ENCODE peak calls at places on chromosomes 6 and 20, in seven cellular contexts. B is GM12891, X is sigmoid colon, F is body of pancreas, C is stomach, V is GM12892, U is upper lobe of left lung. T is an unnamed sample.

GRCh38 chr6:2021713-2022125 is 223.7 kb downstream of the GMDS start:
- DNase-seq in B (no peak), C (peak), V (no peak), F (peak), X (peak), U (peak), T (no peak)

GRCh38 chr6:4920914-4921410 is 82.9 kb downstream of the RPP40 start:
- DNase-seq in B (no peak), V (no peak), C (no peak), F (no peak), X (no peak), U (no peak), T (peak)

GRCh38 chr6:106444777-106445507 is 84.4 kb downstream of the CRYBG1 start:
- DNase-seq in B (peak), C (no peak), U (no peak), V (peak), X (no peak), F (no peak), T (peak)

GRCh38 chr6:136723780-136724179 is 68.5 kb downstream of the MAP3K5 start:
- DNase-seq in V (no peak), X (no peak), U (peak), B (no peak), C (no peak), F (no peak), T (no peak)

GRCh38 chr20:5191829-5192569 is 65.2 kb downstream of the CDS2 start:
- DNase-seq in C (peak), U (peak), X (no peak), B (peak), F (peak), V (peak), T (peak)

GRCh38 chr6:17144016-17144415 is 42.2 kb downstream of the STMND1 start:
- DNase-seq in X (no peak), V (no peak), U (no peak), F (no peak), C (no peak), B (no peak), T (no peak)

GRCh38 chr6:90955246-90955645 is 368.4 kb upstream of the MAP3K7 start:
- DNase-seq in V (no peak), B (no peak), U (no peak), C (no peak), F (no peak), X (no peak), T (no peak)

GRCh38 chr6:159716247-159717086 is 10.8 kb upstream of the WTAP start:
- DNase-seq in X (peak), B (no peak), U (peak), F (peak), C (no peak), V (no peak), T (no peak)

GRCh38 chr6:35713006-35713405 is 23.8 kb upstream of the ARMC12 start:
- DNase-seq in X (peak), F (no peak), B (no peak), V (no peak), U (no peak), C (no peak), T (no peak)

GRCh38 chr6:123022980-123023379 is 26.9 kb downstream of the CLVS2 start:
- DNase-seq in B (no peak), U (no peak), X (no peak), F (no peak), C (no peak), V (no peak), T (no peak)

GRCh38 chr20:87372-87771 is at the start of gene DEFB125:
- DNase-seq in X (no peak), U (no peak), V (no peak), F (no peak), B (no peak), C (no peak), T (no peak)

GRCh38 chr6:78300885-78301284 is 566.5 kb upstream of the IRAK1BP1 start:
- DNase-seq in U (no peak), X (no peak), F (no peak), V (no peak), C (no peak), B (no peak), T (no peak)

GRCh38 chr6:145813285-145814034 is 1.1 kb downstream of the FBXO30 start:
- DNase-seq in V (no peak), F (no peak), C (no peak), B (no peak), U (no peak), X (no peak), T (no peak)

GRCh38 chr6:7846971-7847818 is 63.4 kb downstream of the TXNDC5 start:
- DNase-seq in B (no peak), U (no peak), X (no peak), V (no peak), F (no peak), C (no peak), T (no peak)

GRCh38 chr20:3409417-3409816 is 1.9 kb upstream of the DNAAF9 start:
- DNase-seq in X (no peak), F (no peak), C (no peak), U (no peak), V (no peak), B (no peak), T (no peak)

GRCh38 chr20:3405696-3406358 is 1.6 kb downstream of the DNAAF9 start:
- DNase-seq in C (no peak), U (no peak), B (no peak), F (no peak), V (no peak), X (no peak), T (no peak)

GRCh38 chr20:3408251-3408637 is 775 bp upstream of the DNAAF9 start:
- DNase-seq in V (no peak), C (no peak), U (no peak), X (no peak), B (no peak), F (no peak), T (no peak)

GRCh38 chr20:3406481-3407425 is 716 bp downstream of the DNAAF9 start:
- DNase-seq in X (peak), F (peak), B (no peak), U (peak), C (peak), V (no peak), T (peak)

GRCh38 chr20:3407426-3408250 is at the start of gene DNAAF9:
- DNase-seq in B (peak), F (peak), X (peak), U (peak), V (peak), C (peak), T (peak)
- TF ChIP-seq POLR2A in B (no peak), F (peak), X (no peak), U (peak), V (no peak), C (no peak), T (peak)

GRCh38 chr6:117706504-117706903 is 31.2 kb downstream of the NUS1 start:
- DNase-seq in C (no peak), F (no peak), B (no peak), X (no peak), V (no peak), U (no peak), T (no peak)
- TF ChIP-seq POLR2A in C (no peak), F (no peak), B (no peak), X (no peak), V (no peak), U (no peak), T (no peak)

GRCh38 chr20:11651647-11652046 is 266.0 kb upstream of the BTBD3 start:
- DNase-seq in V (no peak), B (no peak), F (no peak), U (no peak), X (no peak), C (no peak), T (no peak)

GRCh38 chr20:11651138-11651537 is 266.6 kb upstream of the BTBD3 start:
- DNase-seq in X (no peak), V (no peak), F (no peak), B (no peak), C (no peak), U (no peak), T (no peak)

GRCh38 chr20:11654766-11655165 is 262.9 kb upstream of the BTBD3 start:
- DNase-seq in B (no peak), V (no peak), U (no peak), X (no peak), F (no peak), C (no peak), T (no peak)

GRCh38 chr20:11646359-11646758 is 271.3 kb upstream of the BTBD3 start:
- DNase-seq in U (no peak), V (no peak), X (no peak), C (no peak), B (no peak), F (no peak), T (no peak)

GRCh38 chr20:11652128-11652527 is 265.6 kb upstream of the BTBD3 start:
- DNase-seq in V (no peak), C (no peak), X (no peak), F (no peak), U (no peak), B (no peak), T (no peak)
- TF ChIP-seq POLR2A in V (no peak), C (no peak), X (no peak), F (no peak), U (no peak), B (no peak), T (no peak)

DNA sequence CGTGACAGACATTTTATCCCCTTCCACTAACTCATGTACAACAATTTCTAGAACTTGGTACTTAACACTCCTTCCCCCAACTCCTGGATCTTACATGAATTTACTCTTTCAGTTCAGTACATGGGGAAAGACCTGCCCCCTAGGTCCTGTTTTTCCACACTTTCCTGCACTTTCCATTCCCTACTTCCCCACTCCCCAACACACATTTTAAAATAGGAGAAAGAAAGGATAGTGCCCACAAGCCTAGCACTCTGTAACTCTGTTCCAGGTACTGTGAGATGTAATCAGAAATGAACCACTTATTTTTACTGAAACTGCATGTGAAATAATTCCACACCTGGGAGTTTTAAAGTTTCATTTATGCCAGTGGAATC is 1.4 kb downstream of the ADGRG6 start:
- DNase-seq in V (no peak), B (no peak), F (no peak), X (no peak), C (no peak), U (no peak), T (no peak)
- TF ChIP-seq POLR2A in V (no peak), B (no peak), F (no peak), X (no peak), C (no peak), U (no peak), T (no peak)

GRCh38 chr6:44273617-44274016 is 3.4 kb downstream of the TMEM151B start:
- DNase-seq in V (no peak), F (no peak), C (no peak), U (no peak), X (no peak), B (no peak), T (no peak)

GRCh38 chr6:44271406-44271723 is 1.1 kb downstream of the TMEM151B start:
- DNase-seq in U (no peak), B (no peak), C (no peak), F (no peak), X (no peak), V (no peak), T (no peak)

GRCh38 chr6:44271914-44272313 is 1.7 kb downstream of the TMEM151B start:
- DNase-seq in U (no peak), X (no peak), F (no peak), C (no peak), V (no peak), B (no peak), T (no peak)

GRCh38 chr6:44272999-44273566 is 2.8 kb downstream of the TMEM151B start:
- DNase-seq in B (no peak), V (no peak), X (no peak), F (no peak), C (no peak), U (no peak), T (no peak)

DNA sequence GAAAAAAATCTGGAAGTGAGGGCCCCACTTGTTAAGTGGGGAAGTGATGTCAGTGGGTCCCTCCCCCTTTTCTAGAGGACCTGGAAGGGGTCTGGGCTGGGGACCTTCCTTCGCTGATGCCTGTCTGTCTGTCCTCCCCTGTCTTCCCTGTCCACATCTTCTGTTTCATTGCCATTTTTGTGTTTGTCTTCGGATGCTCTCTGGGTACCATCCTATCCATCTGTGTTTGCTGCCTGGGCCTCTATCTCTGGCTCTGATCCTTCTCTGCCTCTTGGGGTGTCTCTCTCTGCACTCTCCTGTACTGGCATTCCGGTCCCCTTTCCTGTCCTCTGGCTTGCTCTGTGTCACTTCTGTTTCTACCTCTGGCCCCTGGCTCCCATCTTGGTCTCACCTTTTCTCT is 2.3 kb downstream of the TMEM151B start:
- DNase-seq in C (no peak), F (no peak), B (no peak), X (no peak), V (no peak), U (no peak), T (no peak)
- TF ChIP-seq POLR2A in C (no peak), F (no peak), B (no peak), X (no peak), V (no peak), U (no peak), T (no peak)

DNA sequence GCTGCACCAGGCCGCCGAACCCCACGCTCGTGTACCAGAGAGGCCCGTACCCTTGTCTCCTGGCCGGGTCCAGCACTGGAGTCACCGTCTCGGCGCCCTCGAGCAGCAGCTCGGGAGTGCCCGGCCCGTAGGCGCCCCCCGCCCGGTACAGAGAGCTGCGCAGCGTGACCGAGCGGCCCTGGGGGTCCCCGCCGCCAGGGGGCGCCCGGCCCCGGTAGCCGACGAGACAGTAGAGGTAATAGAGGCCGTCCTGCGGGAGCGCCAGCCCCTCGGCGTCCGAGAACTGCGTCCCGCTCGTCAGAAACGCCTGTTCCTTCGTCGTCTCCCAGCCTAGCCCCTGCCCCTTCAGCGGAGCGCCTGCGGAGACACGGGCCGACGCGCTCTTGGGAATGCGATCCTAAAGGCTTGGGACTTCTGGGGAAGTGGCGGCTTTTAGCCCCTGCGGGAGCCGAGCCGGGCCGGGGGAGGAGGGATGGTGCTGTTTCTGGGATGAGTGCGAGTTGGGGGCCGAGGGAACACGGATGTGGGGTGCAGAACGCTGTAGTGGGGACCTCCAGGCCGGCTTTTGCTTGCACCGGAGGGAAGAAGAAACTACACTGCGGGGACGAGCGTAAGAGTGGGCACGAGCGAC is 1.3 kb downstream of the LTB start:
- DNase-seq in C (peak), B (peak), X (peak), V (no peak), U (peak), F (peak), T (peak)
- TF ChIP-seq POLR2A in C (no peak), B (no peak), X (peak), V (peak), U (no peak), F (peak), T (peak)